ENCODE peak calls at places on chromosomes 16 and 17, in eight cellular contexts. Q, D, K, H, R, X, T and A are unnamed samples.

GRCh38 chr16:56679078-56679730 is 3.1 kb upstream of the MT1X start:
- DNase-seq in T (no peak), Q (no peak), R (no peak), D (no peak), X (no peak), K (no peak), H (no peak), A (no peak)

GRCh38 chr17:5584383-5584951 is at the start of gene NLRP1:
- DNase-seq in R (peak), T (peak), Q (peak), D (no peak), H (peak), K (peak), X (peak), A (peak)

GRCh38 chr16:12508054-12508453 is 295.6 kb downstream of the CPPED1 start:
- DNase-seq in H (no peak), T (no peak), Q (no peak), R (no peak), D (no peak), K (no peak), X (no peak), A (no peak)

GRCh38 chr17:45293413-45294211 is 23.2 kb downstream of the MAP3K14 start:
- DNase-seq in R (no peak), K (no peak), D (no peak), X (peak), T (no peak), H (peak), Q (no peak), A (peak)

GRCh38 chr17:46216682-46217081 is 23.5 kb upstream of the KANSL1 start:
- DNase-seq in D (no peak), K (no peak), X (no peak), Q (no peak), T (no peak), R (no peak), H (no peak), A (no peak)

GRCh38 chr16:23562505-23562904 is 5.0 kb downstream of the UBFD1 start:
- DNase-seq in D (no peak), X (no peak), R (no peak), K (no peak), H (no peak), Q (no peak), T (no peak), A (no peak)

GRCh38 chr17:73600103-73600871 is 44.0 kb downstream of the SDK2 start:
- DNase-seq in K (peak), R (no peak), D (no peak), T (no peak), H (no peak), X (no peak), Q (no peak), A (no peak)

GRCh38 chr16:85475233-85475632 is 137.9 kb upstream of the GSE1 start:
- DNase-seq in D (no peak), Q (no peak), K (no peak), X (no peak), R (peak), T (no peak), H (no peak), A (no peak)

GRCh38 chr16:67277294-67277998 is 1.9 kb upstream of the PLEKHG4 start:
- DNase-seq in T (no peak), X (peak), H (peak), K (no peak), D (no peak), R (no peak), Q (no peak), A (peak)